ENCODE peak calls at places on chromosomes 3 and 15, in four cellular contexts. H is nephron progenitor cell, D is cardiac muscle cell, Y is left cardiac atrium. S is an unnamed sample.

GRCh38 chr3:151322549-151322948 is 5.9 kb upstream of the GPR87 start:
- DNase-seq in H (no peak), D (no peak), Y (no peak), S (no peak)

GRCh38 chr3:10814623-10815022 is 1.4 kb upstream of the SLC6A11 start:
- DNase-seq in D (no peak), Y (no peak), H (no peak), S (no peak)

GRCh38 chr15:66184936-66185790 is 68.4 kb downstream of the MEGF11 start:
- DNase-seq in H (no peak), D (peak; percentile 62), Y (no peak), S (no peak)

GRCh38 chr3:47359283-47359682 is 21.5 kb upstream of the PTPN23 start:
- DNase-seq in D (no peak), Y (no peak), H (no peak), S (no peak)

GRCh38 chr3:196339493-196340254 is 1.5 kb upstream of the TM4SF19 start:
- DNase-seq in Y (no peak), H (no peak), D (peak; percentile 56), S (no peak)

GRCh38 chr15:94061041-94061440 is 170.3 kb upstream of the MCTP2 start:
- DNase-seq in H (no peak), Y (no peak), D (no peak), S (no peak)

GRCh38 chr15:65902373-65902772 is 33.1 kb downstream of the RAB11A start:
- DNase-seq in H (no peak), D (no peak), Y (peak; percentile 51), S (peak; percentile 69)

GRCh38 chr3:49713336-49714105 is 6.0 kb downstream of the AMIGO3 start:
- DNase-seq in H (no peak), Y (no peak), D (no peak), S (no peak)

GRCh38 chr15:42133892-42134502 is 22.4 kb downstream of the PLA2G4F start:
- DNase-seq in Y (no peak), H (peak; percentile 53), D (peak; percentile 57), S (peak; percentile 64)

GRCh38 chr3:134381836-134382442 is 7.7 kb upstream of the AMOTL2 start:
- DNase-seq in H (no peak), D (no peak), Y (no peak), S (no peak)

GRCh38 chr15:80036067-80036466 is 23.4 kb upstream of the ZFAND6 start:
- DNase-seq in Y (no peak), H (no peak), D (no peak), S (no peak)

GRCh38 chr15:100725121-100726069 is 123.0 kb downstream of the ASB7 start:
- DNase-seq in D (peak; percentile 85), H (no peak), Y (no peak), S (peak; percentile 13)

GRCh38 chr3:27387625-27388024 is 18.4 kb upstream of the NEK10 start:
- DNase-seq in Y (no peak), D (peak; percentile 55), H (no peak), S (no peak)

GRCh38 chr3:143120716-143121239 is 1.2 kb downstream of the CHST2 start:
- DNase-seq in Y (peak; percentile 44), D (peak; percentile 55), H (peak; percentile 47), S (peak; percentile 57)

GRCh38 chr3:11477286-11477935 is 166.3 kb downstream of the VGLL4 start:
- DNase-seq in Y (no peak), D (peak; percentile 88), H (no peak), S (no peak)

GRCh38 chr3:101049532-101049931 is 56.3 kb upstream of the ABI3BP start:
- DNase-seq in H (no peak), Y (no peak), D (no peak), S (no peak)

GRCh38 chr3:178255315-178255714 is 280.9 kb upstream of the KCNMB2 start:
- DNase-seq in Y (no peak), D (peak; percentile 91), H (no peak), S (no peak)

GRCh38 chr3:15325228-15325627 is 7.2 kb downstream of the SH3BP5 start:
- DNase-seq in Y (no peak), D (peak; percentile 81), H (no peak), S (no peak)

GRCh38 chr3:76789262-76789661 is 250.6 kb upstream of the ROBO2 start:
- DNase-seq in H (no peak), Y (no peak), D (no peak), S (no peak)

GRCh38 chr3:59709702-59710555 is 660.1 kb upstream of the CFAP20DC start:
- DNase-seq in H (no peak), D (no peak), Y (peak; percentile 37), S (no peak)

GRCh38 chr3:58287354-58287753 is 18.7 kb upstream of the RPP14 start:
- DNase-seq in H (no peak), D (no peak), Y (no peak), S (no peak)

GRCh38 chr3:4953119-4953518 is 26.1 kb upstream of the BHLHE40 start:
- DNase-seq in H (no peak), Y (no peak), D (no peak), S (no peak)

GRCh38 chr15:58627046-58627445 is 122.5 kb downstream of the ADAM10 start:
- DNase-seq in D (no peak), H (no peak), Y (no peak), S (no peak)

GRCh38 chr3:147409143-147410121 is at the start of gene ZIC1:
- DNase-seq in Y (no peak), D (no peak), H (peak; percentile 69), S (no peak)

GRCh38 chr3:186742618-186743335 is 25.6 kb downstream of the KNG1 start:
- DNase-seq in D (no peak), H (no peak), Y (no peak), S (no peak)

GRCh38 chr3:1611824-1612223 is 486.8 kb upstream of the CNTN4 start:
- DNase-seq in H (no peak), Y (no peak), D (no peak), S (no peak)

GRCh38 chr3:11057655-11058054 is 65.1 kb downstream of the SLC6A1 start:
- DNase-seq in Y (no peak), D (no peak), H (no peak), S (no peak)

GRCh38 chr3:14822875-14823807 is 4.4 kb downstream of the FGD5 start:
- DNase-seq in H (no peak), Y (no peak), D (peak; percentile 35), S (no peak)

GRCh38 chr15:32718082-32718821 is 448 bp downstream of the GREM1 start:
- DNase-seq in D (peak; percentile 35), Y (no peak), H (peak; percentile 52), S (no peak)

GRCh38 chr15:27358751-27359434 is 387.9 kb downstream of the GABRG3 start:
- DNase-seq in H (peak; percentile 74), D (peak; percentile 5), Y (peak; percentile 30), S (no peak)

GRCh38 chr3:138389841-138390581 is 41.6 kb downstream of the MRAS start:
- DNase-seq in H (no peak), D (peak; percentile 96), Y (peak; percentile 46), S (no peak)

GRCh38 chr3:72388117-72388516 is 460.1 kb downstream of the SHQ1 start:
- DNase-seq in Y (no peak), H (no peak), D (no peak), S (no peak)

GRCh38 chr15:38696120-38696727 is 131.6 kb upstream of the RASGRP1 start:
- DNase-seq in Y (no peak), D (peak; percentile 35), H (no peak), S (peak; percentile 59)

GRCh38 chr3:45134758-45135521 is 11.2 kb downstream of the CDCP1 start:
- DNase-seq in D (peak; percentile 72), H (no peak), Y (no peak), S (no peak)

GRCh38 chr3:40170395-40170794 is 139.1 kb upstream of the EIF1B start:
- DNase-seq in H (no peak), D (no peak), Y (no peak), S (peak; percentile 65)

GRCh38 chr3:17605032-17605431 is 137.4 kb downstream of the TBC1D5 start:
- DNase-seq in D (peak; percentile 60), Y (no peak), H (no peak), S (no peak)

GRCh38 chr3:23959147-23959900 is 14.2 kb downstream of the NR1D2 start:
- DNase-seq in H (no peak), D (peak; percentile 72), Y (no peak), S (no peak)